ENCODE peak calls at places on chromosomes 12 and 14, in nine cellular contexts. One of them, this sample, is unnamed.

GRCh38 chr14:90760591-90761316 is 55.5 kb downstream of the TTC7B start:
- DNase-seq in mesenchymal stem cell: peak
- DNase-seq in HT-29: peak
- DNase-seq in body of pancreas: no peak
- DNase-seq in astrocyte of the spinal cord: peak
- DNase-seq in ovary: no peak
- DNase-seq in erythroblast: peak
- DNase-seq in lung microvascular endothelial cell: peak
- DNase-seq in activated CD4-positive, alpha-beta T cell treated with anti-CD3 and anti-CD28 coated beads for 48 hours: no peak
- DNase-seq in this sample: no peak

GRCh38 chr12:12467222-12467621 is 95.4 kb downstream of the DUSP16 start:
- DNase-seq in mesenchymal stem cell: no peak
- DNase-seq in HT-29: no peak
- DNase-seq in body of pancreas: no peak
- DNase-seq in astrocyte of the spinal cord: no peak
- DNase-seq in ovary: no peak
- DNase-seq in erythroblast: no peak
- DNase-seq in lung microvascular endothelial cell: no peak
- DNase-seq in activated CD4-positive, alpha-beta T cell treated with anti-CD3 and anti-CD28 coated beads for 48 hours: peak
- DNase-seq in this sample: peak

GRCh38 chr12:95633049-95633545 is 81.8 kb upstream of the USP44 start:
- DNase-seq in mesenchymal stem cell: peak
- DNase-seq in HT-29: peak
- DNase-seq in body of pancreas: peak
- DNase-seq in astrocyte of the spinal cord: peak
- DNase-seq in ovary: no peak
- DNase-seq in erythroblast: no peak
- DNase-seq in lung microvascular endothelial cell: peak
- DNase-seq in activated CD4-positive, alpha-beta T cell treated with anti-CD3 and anti-CD28 coated beads for 48 hours: peak
- DNase-seq in this sample: no peak

GRCh38 chr14:55571125-55571889 is 8.7 kb upstream of the KTN1 start:
- DNase-seq in mesenchymal stem cell: no peak
- DNase-seq in HT-29: no peak
- DNase-seq in body of pancreas: no peak
- DNase-seq in astrocyte of the spinal cord: no peak
- DNase-seq in ovary: no peak
- DNase-seq in erythroblast: no peak
- DNase-seq in lung microvascular endothelial cell: no peak
- DNase-seq in activated CD4-positive, alpha-beta T cell treated with anti-CD3 and anti-CD28 coated beads for 48 hours: no peak
- DNase-seq in this sample: no peak

GRCh38 chr14:103064978-103065377 is 7.6 kb upstream of the CDC42BPB start:
- DNase-seq in mesenchymal stem cell: no peak
- DNase-seq in HT-29: no peak
- DNase-seq in body of pancreas: no peak
- DNase-seq in astrocyte of the spinal cord: no peak
- DNase-seq in ovary: no peak
- DNase-seq in erythroblast: no peak
- DNase-seq in lung microvascular endothelial cell: no peak
- DNase-seq in activated CD4-positive, alpha-beta T cell treated with anti-CD3 and anti-CD28 coated beads for 48 hours: no peak
- DNase-seq in this sample: no peak

GRCh38 chr14:68886109-68886434 is 93.0 kb downstream of the ACTN1 start:
- DNase-seq in mesenchymal stem cell: no peak
- DNase-seq in HT-29: no peak
- DNase-seq in body of pancreas: peak
- DNase-seq in astrocyte of the spinal cord: no peak
- DNase-seq in ovary: no peak
- DNase-seq in erythroblast: no peak
- DNase-seq in lung microvascular endothelial cell: peak
- DNase-seq in activated CD4-positive, alpha-beta T cell treated with anti-CD3 and anti-CD28 coated beads for 48 hours: no peak
- DNase-seq in this sample: no peak

GRCh38 chr12:6463211-6463610 is 7.3 kb downstream of the VAMP1 start:
- DNase-seq in mesenchymal stem cell: no peak
- DNase-seq in HT-29: no peak
- DNase-seq in body of pancreas: no peak
- DNase-seq in astrocyte of the spinal cord: no peak
- DNase-seq in ovary: no peak
- DNase-seq in erythroblast: no peak
- DNase-seq in lung microvascular endothelial cell: peak
- DNase-seq in activated CD4-positive, alpha-beta T cell treated with anti-CD3 and anti-CD28 coated beads for 48 hours: no peak
- DNase-seq in this sample: no peak

GRCh38 chr12:50690923-50691322 is 73.0 kb upstream of the ATF1 start:
- DNase-seq in mesenchymal stem cell: no peak
- DNase-seq in HT-29: no peak
- DNase-seq in body of pancreas: peak
- DNase-seq in astrocyte of the spinal cord: peak
- DNase-seq in ovary: no peak
- DNase-seq in erythroblast: no peak
- DNase-seq in lung microvascular endothelial cell: no peak
- DNase-seq in activated CD4-positive, alpha-beta T cell treated with anti-CD3 and anti-CD28 coated beads for 48 hours: no peak
- DNase-seq in this sample: no peak

GRCh38 chr12:5718680-5719079 is 226.4 kb downstream of the ANO2 start:
- DNase-seq in mesenchymal stem cell: no peak
- DNase-seq in HT-29: no peak
- DNase-seq in body of pancreas: peak
- DNase-seq in astrocyte of the spinal cord: no peak
- DNase-seq in ovary: no peak
- DNase-seq in erythroblast: no peak
- DNase-seq in lung microvascular endothelial cell: peak
- DNase-seq in activated CD4-positive, alpha-beta T cell treated with anti-CD3 and anti-CD28 coated beads for 48 hours: no peak
- DNase-seq in this sample: no peak

GRCh38 chr12:27975222-27976136 is 2.9 kb upstream of the PTHLH start:
- DNase-seq in mesenchymal stem cell: peak
- DNase-seq in HT-29: peak
- DNase-seq in body of pancreas: peak
- DNase-seq in astrocyte of the spinal cord: peak
- DNase-seq in ovary: peak
- DNase-seq in erythroblast: peak
- DNase-seq in lung microvascular endothelial cell: peak
- DNase-seq in activated CD4-positive, alpha-beta T cell treated with anti-CD3 and anti-CD28 coated beads for 48 hours: peak
- DNase-seq in this sample: no peak

This sample was measured in CD4-positive, alpha-beta memory T cell.